ENCODE peak calls at places on chromosomes 12 and 14, in five cellular contexts. T is WTC11; Q is stimulated activated CD8-positive, alpha-beta memory T cell treated with anti-CD3 and anti-CD28 coated beads, Interleukin-7, amount 100 ng/mL, for 1 hour; W is retina; G is GM20000. K is an unnamed sample.

GRCh38 chr12:125533434-125534029 is 468.3 kb downstream of the AACS start:
- DNase-seq in T (peak; percentile 86), Q (no peak), W (peak; percentile 86), G (peak; percentile 58), K (no peak)

GRCh38 chr14:22039938-22040780 is 366.5 kb upstream of the OR4E1 start:
- DNase-seq in T (no peak), G (no peak), Q (peak; percentile 8), W (no peak), K (no peak)

GRCh38 chr12:46332260-46332659 is 40.3 kb downstream of the SLC38A2 start:
- DNase-seq in W (no peak), G (no peak), T (no peak), Q (no peak), K (no peak)

GRCh38 chr14:105617201-105617777 is 90.9 kb downstream of the TMEM121 start:
- DNase-seq in G (no peak), W (no peak), Q (no peak), T (no peak), K (no peak)

GRCh38 chr12:12467222-12467621 is 95.4 kb downstream of the DUSP16 start:
- DNase-seq in T (no peak), Q (no peak), W (no peak), G (no peak), K (no peak)

GRCh38 chr14:22221508-22221907 is 367.5 kb downstream of the DAD1 start:
- DNase-seq in G (peak; percentile 34), T (no peak), W (no peak), Q (no peak), K (no peak)

GRCh38 chr14:54338696-54339317 is 58.0 kb upstream of the CDKN3 start:
- DNase-seq in W (no peak), G (no peak), Q (no peak), T (no peak), K (no peak)

GRCh38 chr12:122322501-122322900 is 56.2 kb upstream of the VPS33A start:
- DNase-seq in G (no peak), T (no peak), Q (no peak), W (no peak), K (no peak)

GRCh38 chr14:83289390-83289789 is 1755.7 kb upstream of the SEL1L start:
- DNase-seq in W (no peak), Q (no peak), T (no peak), G (no peak), K (no peak)

GRCh38 chr12:58459191-58459590 is 461.1 kb downstream of the LRIG3 start:
- DNase-seq in G (no peak), Q (no peak), T (no peak), W (no peak), K (no peak)

GRCh38 chr12:55728932-55729591 is at the start of gene CD63:
- DNase-seq in W (peak; percentile 88), Q (peak; percentile 34), T (peak; percentile 75), G (peak; percentile 98), K (peak; percentile 96)

GRCh38 chr14:104424406-104425072 is 155.0 kb upstream of the C14orf180 start:
- DNase-seq in Q (no peak), T (no peak), W (peak; percentile 86), G (no peak), K (no peak)

GRCh38 chr12:53431187-53431586 is 7.5 kb downstream of the AMHR2 start:
- DNase-seq in Q (no peak), G (no peak), T (no peak), W (no peak), K (peak; percentile 49)

GRCh38 chr12:11981174-11981733 is 89.5 kb upstream of the BCL2L14 start:
- DNase-seq in T (no peak), G (peak; percentile 71), Q (no peak), W (no peak), K (no peak)

GRCh38 chr12:49548822-49549648 is 10.2 kb downstream of the KCNH3 start:
- DNase-seq in T (peak; percentile 56), W (peak; percentile 89), Q (no peak), G (peak; percentile 53), K (no peak)

GRCh38 chr12:22657538-22657937 is 32.6 kb downstream of the ETNK1 start:
- DNase-seq in Q (no peak), G (no peak), W (no peak), T (no peak), K (no peak)

GRCh38 chr12:56387152-56387551 is 24.5 kb upstream of the APOF start:
- DNase-seq in Q (no peak), T (no peak), W (no peak), G (no peak), K (no peak)

GRCh38 chr12:15613981-15614380 is 175.2 kb downstream of the EPS8 start:
- DNase-seq in G (no peak), Q (no peak), W (no peak), T (no peak), K (no peak)

GRCh38 chr14:42214981-42215491 is 608.4 kb downstream of the LRFN5 start:
- DNase-seq in W (no peak), T (no peak), G (no peak), Q (no peak), K (no peak)

GRCh38 chr12:58596381-58596780 is 323.9 kb downstream of the LRIG3 start:
- DNase-seq in Q (no peak), G (no peak), T (no peak), W (no peak), K (no peak)

GRCh38 chr14:26081043-26081442 is 516.8 kb downstream of the NOVA1 start:
- DNase-seq in T (no peak), W (no peak), G (no peak), Q (no peak), K (no peak)

GRCh38 chr12:121365416-121366062 is 13.3 kb upstream of the ANAPC5 start:
- DNase-seq in W (no peak), T (no peak), Q (no peak), G (no peak), K (no peak)